ENCODE peak calls at places on chromosomes 16 and 17, in six cellular contexts. G is HTR-8/SVneo; N is AG04450; P is stimulated activated naive CD4-positive, alpha-beta T cell; E is skeletal muscle cell; D is T-helper 1 cell. V is an unnamed sample.

GRCh38 chr17:48198950-48199541 is 91.5 kb downstream of the SNX11 start:
- DNase-seq in D (no peak), E (no peak), G (no peak), N (no peak), P (no peak), V (no peak)

GRCh38 chr16:27273330-27273669 is 4.7 kb upstream of the NSMCE1 start:
- DNase-seq in G (no peak), D (no peak), N (no peak), P (no peak), E (no peak), V (no peak)

GRCh38 chr16:79286646-79287423 is 313.7 kb downstream of the MAF start:
- DNase-seq in N (no peak), E (no peak), G (no peak), D (no peak), P (no peak), V (peak; percentile 27)

GRCh38 chr16:81582655-81583441 is 138.2 kb downstream of the CMIP start:
- DNase-seq in P (no peak), D (no peak), G (no peak), E (no peak), N (no peak), V (no peak)

GRCh38 chr16:4372578-4373355 is 1.1 kb downstream of the VASN start:
- DNase-seq in G (peak; percentile 77), E (no peak), P (no peak), D (no peak), N (no peak), V (no peak)

GRCh38 chr16:1159973-1160772 is 7.3 kb downstream of the CACNA1H start:
- DNase-seq in D (no peak), E (no peak), P (no peak), N (no peak), G (no peak), V (no peak)

GRCh38 chr17:8941520-8941919 is 24.0 kb downstream of the PIK3R5 start:
- DNase-seq in G (no peak), P (peak; percentile 80), D (peak; percentile 44), E (no peak), N (no peak), V (no peak)

GRCh38 chr17:9557846-9558245 is 17.8 kb downstream of the STX8 start:
- DNase-seq in P (no peak), D (no peak), E (peak; percentile 62), G (no peak), N (no peak), V (no peak)

GRCh38 chr17:53032861-53033271 is 789.9 kb upstream of the KIF2B start:
- DNase-seq in P (no peak), N (no peak), G (no peak), D (no peak), E (no peak), V (no peak)

GRCh38 chr16:2712546-2712945 is 7.5 kb downstream of the PRSS27 start:
- DNase-seq in P (no peak), N (no peak), G (no peak), E (no peak), D (no peak), V (no peak)

GRCh38 chr16:2857451-2858244 is at the start of gene PRSS22:
- DNase-seq in N (no peak), E (no peak), G (no peak), D (no peak), P (peak; percentile 20), V (no peak)

GRCh38 chr16:71225145-71225544 is 5.4 kb downstream of the HYDIN start:
- DNase-seq in E (no peak), G (no peak), N (no peak), D (no peak), P (no peak), V (no peak)

GRCh38 chr16:80459331-80459777 is 81.4 kb upstream of the DYNLRB2 start:
- DNase-seq in P (no peak), G (no peak), N (no peak), D (no peak), E (no peak), V (no peak)

GRCh38 chr16:65343556-65343955 is 221.7 kb upstream of the CDH11 start:
- DNase-seq in N (no peak), E (no peak), P (no peak), G (no peak), D (no peak), V (no peak)

GRCh38 chr17:78820841-78821240 is 19.8 kb downstream of the USP36 start:
- DNase-seq in D (no peak), N (no peak), G (no peak), E (no peak), P (no peak), V (no peak)

GRCh38 chr17:47978324-47978723 is 7.4 kb downstream of the CDK5RAP3 start:
- DNase-seq in D (peak; percentile 37), P (peak; percentile 14), G (peak; percentile 83), N (peak; percentile 32), E (no peak), V (peak; percentile 69)

GRCh38 chr17:82440991-82441627 is 9.4 kb downstream of the CYBC1 start:
- DNase-seq in G (no peak), E (no peak), N (no peak), D (no peak), P (no peak), V (no peak)

GRCh38 chr17:60538726-60539125 is 12.7 kb upstream of the APPBP2 start:
- DNase-seq in P (no peak), E (no peak), D (no peak), G (no peak), N (no peak), V (no peak)

GRCh38 chr16:59899940-59900339 is 1165.8 kb upstream of the GOT2 start:
- DNase-seq in P (no peak), E (no peak), N (no peak), D (no peak), G (no peak), V (no peak)

GRCh38 chr17:4721203-4722135 is 9.8 kb upstream of the MED11 start:
- DNase-seq in D (no peak), P (no peak), N (no peak), G (no peak), E (no peak), V (no peak)

GRCh38 chr16:27195941-27196595 is 7.3 kb upstream of the KDM8 start:
- DNase-seq in E (no peak), D (peak; percentile 40), N (no peak), G (no peak), P (peak; percentile 87), V (no peak)

GRCh38 chr16:3645504-3646347 is 8.8 kb upstream of the DNASE1 start:
- DNase-seq in E (peak; percentile 47), P (no peak), D (no peak), N (peak; percentile 41), G (no peak), V (no peak)

GRCh38 chr17:81510798-81511549 is 1.6 kb downstream of the ACTG1 start:
- DNase-seq in E (no peak), N (no peak), G (no peak), P (peak; percentile 54), D (no peak), V (no peak)

GRCh38 chr17:19646788-19647696 is 1.5 kb upstream of the ALDH3A2 start:
- DNase-seq in E (no peak), G (no peak), D (no peak), N (no peak), P (no peak), V (no peak)

GRCh38 chr17:61635913-61636432 is 45.0 kb upstream of the NACA2 start:
- DNase-seq in G (peak; percentile 38), P (peak; percentile 20), D (peak; percentile 41), N (peak; percentile 29), E (no peak), V (peak; percentile 15)